ENCODE peak calls at places on chromosome 5, in four cellular contexts. C, R, W and E are unnamed samples.

GRCh38 chr5:154405078-154405792 is 40.6 kb upstream of the SAP30L start:
- DNase-seq in C (peak; percentile 44), R (peak; percentile 43), W (peak; percentile 91), E (peak; percentile 77)

GRCh38 chr5:14452685-14453084 is 128.9 kb upstream of the OTULINL start:
- DNase-seq in C (no peak), R (no peak), W (no peak), E (no peak)

GRCh38 chr5:53392073-53392472 is 88.4 kb upstream of the FST start:
- DNase-seq in C (no peak), R (no peak), W (no peak), E (no peak)

GRCh38 chr5:112109331-112109993 is 309.6 kb downstream of the EPB41L4A start:
- DNase-seq in C (no peak), R (peak; percentile 83), W (no peak), E (peak; percentile 40)

GRCh38 chr5:80871541-80871961 is 88.6 kb upstream of the RASGRF2 start:
- DNase-seq in C (no peak), R (peak; percentile 6), W (no peak), E (peak; percentile 49)

GRCh38 chr5:126106032-126106431 is 317.2 kb upstream of the GRAMD2B start:
- DNase-seq in C (no peak), R (no peak), W (no peak), E (no peak)

GRCh38 chr5:32109236-32109635 is 64.9 kb downstream of the GOLPH3 start:
- DNase-seq in C (no peak), R (no peak), W (no peak), E (no peak)

GRCh38 chr5:106269252-106269843 is 1401.4 kb downstream of the EFNA5 start:
- DNase-seq in C (no peak), R (no peak), W (no peak), E (peak; percentile 60)

GRCh38 chr5:41637424-41637823 is 127.0 kb upstream of the PLCXD3 start:
- DNase-seq in C (no peak), R (no peak), W (peak; percentile 3), E (no peak)

GRCh38 chr5:107268241-107268640 is 402.5 kb downstream of the EFNA5 start:
- DNase-seq in C (no peak), R (no peak), W (no peak), E (no peak)

GRCh38 chr5:139912158-139912557 is 116.5 kb downstream of the PSD2 start:
- DNase-seq in C (no peak), R (no peak), W (no peak), E (no peak)

GRCh38 chr5:139120521-139120920 is 77.6 kb downstream of the SIL1 start:
- DNase-seq in C (no peak), R (no peak), W (no peak), E (no peak)

GRCh38 chr5:166073921-166074838 is 2217.3 kb upstream of the WWC1 start:
- DNase-seq in C (no peak), R (no peak), W (no peak), E (no peak)

GRCh38 chr5:169956756-169957155 is 23.5 kb downstream of the INSYN2B start:
- DNase-seq in C (no peak), R (no peak), W (no peak), E (no peak)

GRCh38 chr5:32329395-32329834 is 16.7 kb upstream of the MTMR12 start:
- DNase-seq in C (peak; percentile 29), R (no peak), W (peak; percentile 84), E (peak; percentile 71)

GRCh38 chr5:88518131-88519016 is 249.7 kb upstream of the TMEM161B start:
- DNase-seq in C (no peak), R (no peak), W (no peak), E (no peak)